ENCODE peak calls at places on chromosomes 11 and 22, in five cellular contexts. W is activated CD4-positive, alpha-beta T cell treated with anti-CD3 and anti-CD28 coated beads, Interleukin-2, amount 50 U/mL, for 24 hours; V is fibroblast of mammary gland; J is Ammon's horn; I is Calu3. S is an unnamed sample.
A peak's percentile ranks its signal among the peaks of the same experiment; 100 is the strongest.

GRCh38 chr11:66429983-66430602 is 8.6 kb downstream of the MRPL11 start:
- DNase-seq in W (peak; percentile 72), V (peak; percentile 72), J (peak; percentile 87), I (peak; percentile 79), S (peak; percentile 84)

GRCh38 chr11:25838918-25839611 is 492.9 kb upstream of the ANO3 start:
- DNase-seq in W (no peak), V (no peak), J (no peak), I (no peak), S (no peak)

GRCh38 chr22:45971389-45972028 is 5.5 kb downstream of the WNT7B start:
- DNase-seq in W (no peak), V (no peak), J (no peak), I (no peak), S (no peak)

GRCh38 chr22:50082961-50083461 is 2.2 kb downstream of the MLC1 start:
- DNase-seq in W (no peak), V (no peak), J (no peak), I (peak; percentile 51), S (no peak)

GRCh38 chr11:27178859-27179258 is 138.2 kb downstream of the BBOX1 start:
- DNase-seq in W (no peak), V (no peak), J (no peak), I (no peak), S (no peak)

GRCh38 chr22:50486561-50487289 is at the start of gene MIOX:
- DNase-seq in W (no peak), V (no peak), J (no peak), I (no peak), S (no peak)

GRCh38 chr22:43917523-43917922 is 6.1 kb upstream of the PNPLA3 start:
- DNase-seq in W (no peak), V (no peak), J (no peak), I (no peak), S (no peak)

GRCh38 chr11:2289859-2290258 is 11.9 kb downstream of the C11orf21 start:
- DNase-seq in W (no peak), V (no peak), J (no peak), I (no peak), S (no peak)

GRCh38 chr11:73409431-73409830 is 33.2 kb downstream of the RELT start:
- DNase-seq in W (no peak), V (no peak), J (no peak), I (no peak), S (no peak)

GRCh38 chr11:45532552-45532951 is 132.9 kb downstream of the CHST1 start:
- DNase-seq in W (no peak), V (no peak), J (no peak), I (no peak), S (no peak)

GRCh38 chr22:32018056-32018455 is 25.0 kb upstream of the SLC5A1 start:
- DNase-seq in W (no peak), V (no peak), J (no peak), I (no peak), S (no peak)

GRCh38 chr11:93529707-93530467 is 13.3 kb downstream of the SMCO4 start:
- DNase-seq in W (no peak), V (peak; percentile 56), J (no peak), I (no peak), S (no peak)

GRCh38 chr22:30753701-30754100 is 59.0 kb downstream of the OSBP2 start:
- DNase-seq in W (no peak), V (no peak), J (no peak), I (no peak), S (no peak)

GRCh38 chr11:46381836-46382643 is 571 bp downstream of the MDK start:
- DNase-seq in W (no peak), V (no peak), J (no peak), I (no peak), S (peak; percentile 88)

GRCh38 chr11:117930668-117931330 is 1.6 kb upstream of the TMPRSS13 start:
- DNase-seq in W (no peak), V (no peak), J (no peak), I (no peak), S (no peak)

GRCh38 chr11:57083641-57084385 is 95.1 kb downstream of the OR5AK2 start:
- DNase-seq in W (no peak), V (no peak), J (no peak), I (no peak), S (no peak)

GRCh38 chr11:80958414-80958813 is 1517.6 kb upstream of the TENM4 start:
- DNase-seq in W (no peak), V (peak; percentile 94), J (peak; percentile 12), I (no peak), S (peak; percentile 64)

GRCh38 chr11:118398797-118399564 is 2.4 kb upstream of the ATP5MG start:
- DNase-seq in W (peak; percentile 21), V (no peak), J (no peak), I (no peak), S (no peak)

S was measured in A673.